ENCODE peak calls at places on chromosomes 7 and 10, in nine cellular contexts. C, Y, J, H, V, T, M, I and S are unnamed samples.

GRCh38 chr10:91582063-91582673 is 50.7 kb downstream of the PPP1R3C start:
- DNase-seq in T (no peak), M (no peak), Y (no peak), V (no peak), H (no peak), C (no peak), J (no peak), I (no peak), S (no peak)

GRCh38 chr7:156473476-156474240 is 166.9 kb upstream of the RNF32 start:
- DNase-seq in H (peak; percentile 27), M (peak; percentile 33), Y (peak; percentile 49), J (peak; percentile 42), I (peak; percentile 62), C (peak; percentile 67), V (peak; percentile 69), T (no peak), S (no peak)

GRCh38 chr10:76922666-76923065 is 714.9 kb downstream of the KCNMA1 start:
- DNase-seq in T (no peak), H (no peak), V (peak; percentile 11), J (no peak), I (no peak), M (peak; percentile 9), Y (no peak), C (no peak), S (no peak)

GRCh38 chr10:6382081-6382480 is 179.3 kb downstream of the PFKFB3 start:
- DNase-seq in C (no peak), V (no peak), Y (no peak), H (no peak), I (peak; percentile 87), J (peak; percentile 26), T (no peak), M (peak; percentile 81), S (no peak)

GRCh38 chr10:130438861-130439260 is 302.7 kb downstream of the GLRX3 start:
- DNase-seq in T (no peak), V (no peak), C (no peak), I (no peak), Y (peak; percentile 9), M (no peak), J (no peak), H (no peak), S (no peak)

GRCh38 chr10:67520924-67521520 is 175.0 kb downstream of the CTNNA3 start:
- DNase-seq in H (peak; percentile 50), T (peak; percentile 42), J (peak; percentile 52), V (peak; percentile 76), M (peak; percentile 48), I (peak; percentile 70), C (peak; percentile 73), Y (peak; percentile 42), S (peak; percentile 42)

GRCh38 chr10:119495061-119495505 is 47.4 kb downstream of the RGS10 start:
- DNase-seq in J (no peak), H (no peak), Y (no peak), V (no peak), C (no peak), M (no peak), T (no peak), I (no peak), S (no peak)

GRCh38 chr7:106566672-106567071 is 94.3 kb downstream of the CCDC71L start:
- DNase-seq in V (no peak), H (no peak), I (no peak), J (no peak), C (no peak), Y (no peak), M (no peak), T (no peak), S (no peak)

GRCh38 chr10:3698312-3698711 is 86.7 kb downstream of the KLF6 start:
- DNase-seq in H (no peak), M (no peak), T (no peak), J (no peak), V (no peak), I (no peak), Y (no peak), C (no peak), S (no peak)

GRCh38 chr10:91875156-91875555 is 34.1 kb downstream of the FGFBP3 start:
- DNase-seq in T (no peak), M (no peak), J (no peak), C (no peak), I (no peak), H (no peak), V (no peak), Y (no peak), S (no peak)

GRCh38 chr10:119165171-119166110 is at the start of gene SFXN4:
- DNase-seq in I (peak; percentile 80), M (peak; percentile 51), C (peak; percentile 67), H (peak; percentile 44), J (peak; percentile 80), T (peak; percentile 48), Y (peak; percentile 59), V (peak; percentile 87), S (no peak)

GRCh38 chr7:130993671-130994365 is 259.8 kb upstream of the KLF14 start:
- DNase-seq in V (no peak), I (no peak), J (no peak), M (no peak), T (no peak), H (no peak), Y (no peak), C (no peak), S (no peak)

GRCh38 chr10:131678613-131679012 is 222.2 kb upstream of the PPP2R2D start:
- DNase-seq in V (no peak), H (no peak), Y (no peak), M (no peak), C (no peak), J (no peak), I (no peak), T (no peak), S (no peak)

GRCh38 chr7:136074840-136075239 is 97.7 kb upstream of the MTPN start:
- DNase-seq in V (no peak), I (no peak), M (no peak), T (no peak), Y (no peak), H (no peak), C (no peak), J (no peak), S (no peak)

GRCh38 chr10:82390866-82391658 is 516.1 kb downstream of the NRG3 start:
- DNase-seq in I (no peak), C (no peak), V (no peak), H (no peak), T (no peak), Y (no peak), M (no peak), J (no peak), S (no peak)

GRCh38 chr7:101757879-101758278 is 59.5 kb upstream of the CUX1 start:
- DNase-seq in T (no peak), V (no peak), M (no peak), H (no peak), J (no peak), I (no peak), Y (no peak), C (no peak), S (no peak)

GRCh38 chr7:101753316-101753715 is 64.1 kb upstream of the CUX1 start:
- DNase-seq in V (no peak), H (no peak), M (no peak), I (no peak), Y (no peak), T (no peak), J (no peak), C (no peak), S (no peak)

DNA sequence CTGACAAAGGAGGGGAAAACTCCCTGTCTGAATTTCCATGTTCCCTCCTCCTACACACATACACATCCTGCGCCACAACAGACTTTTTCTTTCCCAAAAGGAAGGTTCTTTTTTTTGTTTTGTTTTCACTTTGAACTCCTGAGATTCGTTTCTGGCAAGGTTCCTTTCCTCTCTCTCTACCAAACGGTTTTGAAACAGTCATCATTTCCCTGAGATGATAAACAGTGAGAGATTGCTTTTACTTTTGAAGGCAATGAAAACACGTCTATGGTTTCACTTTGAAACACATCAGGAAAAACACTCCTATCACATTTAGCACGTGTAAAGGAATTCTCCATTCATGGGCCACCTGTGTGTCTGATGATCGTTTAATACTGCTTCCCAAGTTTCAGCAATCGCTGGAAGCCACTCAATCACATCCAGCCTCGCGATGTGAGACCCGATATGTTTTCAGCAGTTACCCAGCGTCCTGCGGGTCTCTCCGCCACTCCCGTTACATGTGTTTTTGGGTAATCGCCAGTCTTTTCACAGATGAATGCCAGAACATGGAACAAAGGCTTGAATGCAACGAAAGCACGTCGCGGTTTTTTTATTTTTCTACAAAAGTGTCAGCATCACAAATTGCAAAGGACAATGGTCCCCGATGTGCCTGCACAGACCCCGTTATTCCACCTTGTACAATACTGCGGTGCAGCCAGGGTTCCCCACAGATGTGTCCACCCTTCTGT is 62.8 kb upstream of the CUX1 start:
- DNase-seq in Y (no peak), J (no peak), H (no peak), T (peak; percentile 45), M (peak; percentile 66), C (no peak), V (peak; percentile 35), I (peak; percentile 58), S (no peak)
- H3K27ac ChIP-seq in Y (no peak overlapping the region), J (peak overlapping the region; percentile 0), H (no peak overlapping the region), T (no peak overlapping the region), M (no peak overlapping the region), C (no peak overlapping the region), V (peak overlapping the region; percentile 29), I (peak overlapping the region; percentile 56), S (no peak overlapping the region)

DNA sequence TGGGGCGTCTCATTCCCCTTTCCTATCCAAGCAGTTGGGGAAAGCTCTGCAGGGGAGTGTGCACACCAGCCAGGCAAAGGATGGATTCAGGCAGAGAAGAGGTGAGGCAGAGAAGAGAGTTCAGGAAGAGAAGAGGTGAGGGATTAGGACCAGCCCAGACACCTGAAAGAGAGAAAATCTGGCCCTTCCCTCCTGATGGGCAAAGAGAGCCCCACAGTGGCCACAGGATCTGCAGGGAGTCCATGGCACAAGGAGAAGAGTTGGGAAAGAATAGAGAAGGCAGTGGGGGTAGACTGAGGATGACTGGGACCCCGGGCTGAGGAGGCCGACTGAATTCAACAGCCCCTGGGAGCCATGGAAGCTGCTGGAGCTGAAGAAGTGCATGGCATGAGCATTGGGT is 140.4 kb upstream of the ZMIZ1 start:
- DNase-seq in J (no peak), Y (no peak), M (no peak), V (no peak), C (no peak), I (no peak), H (no peak), T (no peak), S (no peak)
- TF ChIP-seq CTCF in J (no peak), Y (no peak), M (no peak), V (no peak), C (no peak), I (no peak), H (no peak), T (no peak), S (no peak)

DNA sequence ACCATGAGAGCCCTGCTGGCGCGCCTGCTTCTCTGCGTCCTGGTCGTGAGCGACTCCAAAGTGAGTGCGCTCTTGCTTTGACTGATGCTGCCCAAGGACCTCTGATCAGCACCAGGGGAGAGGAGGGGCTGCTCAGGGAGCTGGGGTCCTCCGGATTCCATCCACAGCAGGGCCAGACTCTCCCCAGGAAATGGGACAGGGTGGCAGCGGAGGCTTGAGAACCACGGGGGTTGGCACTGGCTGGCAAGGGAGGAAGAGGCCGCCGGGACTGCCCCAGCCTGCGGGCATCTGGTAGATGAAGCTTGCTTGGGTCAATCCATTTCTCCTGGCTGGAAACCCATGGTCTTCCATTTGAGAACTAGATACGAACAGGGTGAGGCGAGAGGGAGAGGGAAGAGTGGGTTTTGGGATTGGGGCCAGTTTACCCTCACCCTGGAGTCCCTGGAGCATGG is 647 bp downstream of the PLAU start:
- DNase-seq in Y (no peak), I (no peak), V (no peak), H (no peak), T (peak; percentile 66), M (peak; percentile 57), J (no peak), C (no peak), S (no peak)
- H2AFZ ChIP-seq in Y (no peak overlapping the region), I (peak overlapping the region; percentile 63), V (peak overlapping the region; percentile 29), H (no peak overlapping the region), T (peak overlapping the region; percentile 63), M (no peak overlapping the region), J (peak overlapping the region; percentile 58), C (peak overlapping the region; percentile 99), S (no peak overlapping the region)

GRCh38 chr7:93031795-93032194 is 86.0 kb downstream of the SAMD9 start:
- DNase-seq in H (no peak), Y (no peak), C (no peak), J (no peak), M (no peak), I (no peak), T (no peak), V (no peak), S (no peak)
- H3K27ac ChIP-seq in H (no peak overlapping the region), Y (no peak overlapping the region), C (no peak overlapping the region), J (no peak overlapping the region), M (no peak overlapping the region), I (no peak overlapping the region), T (no peak overlapping the region), V (no peak overlapping the region), S (no peak overlapping the region)